ENCODE peak calls at places on chromosomes 6 and 20, in six cellular contexts. One of them, this sample, is unnamed.

GRCh38 chr20:45311589-45312211 is 3.6 kb upstream of the MATN4 start:
- DNase-seq in dermis blood vessel endothelial cell: peak
- DNase-seq in stimulated activated CD4-positive, alpha-beta T cell treated with anti-CD3 and anti-CD28 coated beads, Interleukin-2, amount 100 ng/mL, for 48 hours: peak
- DNase-seq in stromal cell of bone marrow: no peak
- DNase-seq in EH: peak
- DNase-seq in GM13977: peak
- DNase-seq in this sample: peak

GRCh38 chr6:131250121-131250520 is 114.9 kb downstream of the AKAP7 start:
- DNase-seq in dermis blood vessel endothelial cell: peak
- DNase-seq in stimulated activated CD4-positive, alpha-beta T cell treated with anti-CD3 and anti-CD28 coated beads, Interleukin-2, amount 100 ng/mL, for 48 hours: no peak
- DNase-seq in stromal cell of bone marrow: peak
- DNase-seq in EH: peak
- DNase-seq in GM13977: no peak
- DNase-seq in this sample: no peak

GRCh38 chr20:51199920-51200319 is 177.0 kb upstream of the KCNG1 start:
- DNase-seq in dermis blood vessel endothelial cell: no peak
- DNase-seq in stimulated activated CD4-positive, alpha-beta T cell treated with anti-CD3 and anti-CD28 coated beads, Interleukin-2, amount 100 ng/mL, for 48 hours: no peak
- DNase-seq in stromal cell of bone marrow: no peak
- DNase-seq in EH: peak
- DNase-seq in GM13977: no peak
- DNase-seq in this sample: no peak

GRCh38 chr20:60224914-60225313 is 266.7 kb downstream of the CDH26 start:
- DNase-seq in dermis blood vessel endothelial cell: no peak
- DNase-seq in stimulated activated CD4-positive, alpha-beta T cell treated with anti-CD3 and anti-CD28 coated beads, Interleukin-2, amount 100 ng/mL, for 48 hours: no peak
- DNase-seq in stromal cell of bone marrow: no peak
- DNase-seq in EH: peak
- DNase-seq in GM13977: no peak
- DNase-seq in this sample: no peak

GRCh38 chr6:43060034-43060754 is 763 bp downstream of the KLC4 start:
- DNase-seq in dermis blood vessel endothelial cell: no peak
- DNase-seq in stimulated activated CD4-positive, alpha-beta T cell treated with anti-CD3 and anti-CD28 coated beads, Interleukin-2, amount 100 ng/mL, for 48 hours: no peak
- DNase-seq in stromal cell of bone marrow: no peak
- DNase-seq in EH: no peak
- DNase-seq in GM13977: no peak
- DNase-seq in this sample: no peak

GRCh38 chr6:28725890-28726348 is 197.9 kb downstream of the TRIM27 start:
- DNase-seq in dermis blood vessel endothelial cell: no peak
- DNase-seq in stimulated activated CD4-positive, alpha-beta T cell treated with anti-CD3 and anti-CD28 coated beads, Interleukin-2, amount 100 ng/mL, for 48 hours: no peak
- DNase-seq in stromal cell of bone marrow: no peak
- DNase-seq in EH: peak
- DNase-seq in GM13977: no peak
- DNase-seq in this sample: no peak

GRCh38 chr20:46214831-46215488 is 93.3 kb downstream of the CDH22 start:
- DNase-seq in dermis blood vessel endothelial cell: no peak
- DNase-seq in stimulated activated CD4-positive, alpha-beta T cell treated with anti-CD3 and anti-CD28 coated beads, Interleukin-2, amount 100 ng/mL, for 48 hours: no peak
- DNase-seq in stromal cell of bone marrow: no peak
- DNase-seq in EH: peak
- DNase-seq in GM13977: no peak
- DNase-seq in this sample: no peak

GRCh38 chr6:107523054-107523791 is 33.3 kb downstream of the SOBP start:
- DNase-seq in dermis blood vessel endothelial cell: no peak
- DNase-seq in stimulated activated CD4-positive, alpha-beta T cell treated with anti-CD3 and anti-CD28 coated beads, Interleukin-2, amount 100 ng/mL, for 48 hours: no peak
- DNase-seq in stromal cell of bone marrow: no peak
- DNase-seq in EH: no peak
- DNase-seq in GM13977: no peak
- DNase-seq in this sample: no peak

GRCh38 chr20:63002511-63002910 is 4.3 kb downstream of the BHLHE23 start:
- DNase-seq in dermis blood vessel endothelial cell: peak
- DNase-seq in stimulated activated CD4-positive, alpha-beta T cell treated with anti-CD3 and anti-CD28 coated beads, Interleukin-2, amount 100 ng/mL, for 48 hours: no peak
- DNase-seq in stromal cell of bone marrow: no peak
- DNase-seq in EH: no peak
- DNase-seq in GM13977: no peak
- DNase-seq in this sample: no peak

GRCh38 chr20:49748525-49748838 is 34.8 kb upstream of the B4GALT5 start:
- DNase-seq in dermis blood vessel endothelial cell: no peak
- DNase-seq in stimulated activated CD4-positive, alpha-beta T cell treated with anti-CD3 and anti-CD28 coated beads, Interleukin-2, amount 100 ng/mL, for 48 hours: no peak
- DNase-seq in stromal cell of bone marrow: no peak
- DNase-seq in EH: no peak
- DNase-seq in GM13977: no peak
- DNase-seq in this sample: no peak

GRCh38 chr6:76774750-76775396 is 688.4 kb downstream of the HTR1B start:
- DNase-seq in dermis blood vessel endothelial cell: peak
- DNase-seq in stimulated activated CD4-positive, alpha-beta T cell treated with anti-CD3 and anti-CD28 coated beads, Interleukin-2, amount 100 ng/mL, for 48 hours: no peak
- DNase-seq in stromal cell of bone marrow: no peak
- DNase-seq in EH: no peak
- DNase-seq in GM13977: no peak
- DNase-seq in this sample: no peak

GRCh38 chr20:953742-954141 is 37.6 kb upstream of the ANGPT4 start:
- DNase-seq in dermis blood vessel endothelial cell: no peak
- DNase-seq in stimulated activated CD4-positive, alpha-beta T cell treated with anti-CD3 and anti-CD28 coated beads, Interleukin-2, amount 100 ng/mL, for 48 hours: no peak
- DNase-seq in stromal cell of bone marrow: peak
- DNase-seq in EH: peak
- DNase-seq in GM13977: no peak
- DNase-seq in this sample: no peak

GRCh38 chr6:104559435-104560202 is 300.1 kb downstream of the HACE1 start:
- DNase-seq in dermis blood vessel endothelial cell: no peak
- DNase-seq in stimulated activated CD4-positive, alpha-beta T cell treated with anti-CD3 and anti-CD28 coated beads, Interleukin-2, amount 100 ng/mL, for 48 hours: no peak
- DNase-seq in stromal cell of bone marrow: no peak
- DNase-seq in EH: no peak
- DNase-seq in GM13977: no peak
- DNase-seq in this sample: no peak

GRCh38 chr6:157184202-157185015 is 138.9 kb downstream of the TMEM242 start:
- DNase-seq in dermis blood vessel endothelial cell: peak
- DNase-seq in stimulated activated CD4-positive, alpha-beta T cell treated with anti-CD3 and anti-CD28 coated beads, Interleukin-2, amount 100 ng/mL, for 48 hours: peak
- DNase-seq in stromal cell of bone marrow: peak
- DNase-seq in EH: peak
- DNase-seq in GM13977: peak
- DNase-seq in this sample: peak

GRCh38 chr6:88492824-88493223 is 326.7 kb upstream of the CNR1 start:
- DNase-seq in dermis blood vessel endothelial cell: peak
- DNase-seq in stimulated activated CD4-positive, alpha-beta T cell treated with anti-CD3 and anti-CD28 coated beads, Interleukin-2, amount 100 ng/mL, for 48 hours: no peak
- DNase-seq in stromal cell of bone marrow: peak
- DNase-seq in EH: peak
- DNase-seq in GM13977: no peak
- DNase-seq in this sample: no peak

GRCh38 chr20:57195023-57195758 is 71.2 kb downstream of the BMP7 start:
- DNase-seq in dermis blood vessel endothelial cell: no peak
- DNase-seq in stimulated activated CD4-positive, alpha-beta T cell treated with anti-CD3 and anti-CD28 coated beads, Interleukin-2, amount 100 ng/mL, for 48 hours: no peak
- DNase-seq in stromal cell of bone marrow: no peak
- DNase-seq in EH: peak
- DNase-seq in GM13977: no peak
- DNase-seq in this sample: no peak

GRCh38 chr20:54086444-54087134 is 16.2 kb upstream of the BCAS1 start:
- DNase-seq in dermis blood vessel endothelial cell: no peak
- DNase-seq in stimulated activated CD4-positive, alpha-beta T cell treated with anti-CD3 and anti-CD28 coated beads, Interleukin-2, amount 100 ng/mL, for 48 hours: no peak
- DNase-seq in stromal cell of bone marrow: peak
- DNase-seq in EH: peak
- DNase-seq in GM13977: no peak
- DNase-seq in this sample: no peak

GRCh38 chr6:146948790-146949342 is 255.4 kb upstream of the STXBP5 start:
- DNase-seq in dermis blood vessel endothelial cell: no peak
- DNase-seq in stimulated activated CD4-positive, alpha-beta T cell treated with anti-CD3 and anti-CD28 coated beads, Interleukin-2, amount 100 ng/mL, for 48 hours: no peak
- DNase-seq in stromal cell of bone marrow: no peak
- DNase-seq in EH: no peak
- DNase-seq in GM13977: no peak
- DNase-seq in this sample: no peak

GRCh38 chr20:61942526-61942925 is 123.2 kb downstream of the TAF4 start:
- DNase-seq in dermis blood vessel endothelial cell: no peak
- DNase-seq in stimulated activated CD4-positive, alpha-beta T cell treated with anti-CD3 and anti-CD28 coated beads, Interleukin-2, amount 100 ng/mL, for 48 hours: no peak
- DNase-seq in stromal cell of bone marrow: no peak
- DNase-seq in EH: no peak
- DNase-seq in GM13977: no peak
- DNase-seq in this sample: no peak

GRCh38 chr20:17612287-17612974 is 42.6 kb downstream of the DSTN start:
- DNase-seq in dermis blood vessel endothelial cell: peak
- DNase-seq in stimulated activated CD4-positive, alpha-beta T cell treated with anti-CD3 and anti-CD28 coated beads, Interleukin-2, amount 100 ng/mL, for 48 hours: no peak
- DNase-seq in stromal cell of bone marrow: no peak
- DNase-seq in EH: peak
- DNase-seq in GM13977: peak
- DNase-seq in this sample: no peak

GRCh38 chr6:44704240-44705150 is 317.0 kb downstream of the CDC5L start:
- DNase-seq in dermis blood vessel endothelial cell: no peak
- DNase-seq in stimulated activated CD4-positive, alpha-beta T cell treated with anti-CD3 and anti-CD28 coated beads, Interleukin-2, amount 100 ng/mL, for 48 hours: peak
- DNase-seq in stromal cell of bone marrow: no peak
- DNase-seq in EH: no peak
- DNase-seq in GM13977: no peak
- DNase-seq in this sample: no peak

GRCh38 chr6:134230087-134230717 is 87.7 kb downstream of the SGK1 start:
- DNase-seq in dermis blood vessel endothelial cell: peak
- DNase-seq in stimulated activated CD4-positive, alpha-beta T cell treated with anti-CD3 and anti-CD28 coated beads, Interleukin-2, amount 100 ng/mL, for 48 hours: no peak
- DNase-seq in stromal cell of bone marrow: no peak
- DNase-seq in EH: no peak
- DNase-seq in GM13977: no peak
- DNase-seq in this sample: no peak

GRCh38 chr20:57999465-58000111 is 228.9 kb downstream of the ANKRD60 start:
- DNase-seq in dermis blood vessel endothelial cell: peak
- DNase-seq in stimulated activated CD4-positive, alpha-beta T cell treated with anti-CD3 and anti-CD28 coated beads, Interleukin-2, amount 100 ng/mL, for 48 hours: no peak
- DNase-seq in stromal cell of bone marrow: no peak
- DNase-seq in EH: no peak
- DNase-seq in GM13977: no peak
- DNase-seq in this sample: no peak

GRCh38 chr20:36571564-36572504 is 1.6 kb upstream of the TGIF2 start:
- DNase-seq in dermis blood vessel endothelial cell: no peak
- DNase-seq in stimulated activated CD4-positive, alpha-beta T cell treated with anti-CD3 and anti-CD28 coated beads, Interleukin-2, amount 100 ng/mL, for 48 hours: no peak
- DNase-seq in stromal cell of bone marrow: no peak
- DNase-seq in EH: no peak
- DNase-seq in GM13977: no peak
- DNase-seq in this sample: no peak

GRCh38 chr20:57408131-57408530 is 16.9 kb downstream of the RBM38 start:
- DNase-seq in dermis blood vessel endothelial cell: no peak
- DNase-seq in stimulated activated CD4-positive, alpha-beta T cell treated with anti-CD3 and anti-CD28 coated beads, Interleukin-2, amount 100 ng/mL, for 48 hours: no peak
- DNase-seq in stromal cell of bone marrow: no peak
- DNase-seq in EH: no peak
- DNase-seq in GM13977: no peak
- DNase-seq in this sample: no peak

GRCh38 chr20:4555188-4555893 is 166.4 kb upstream of the PRND start:
- DNase-seq in dermis blood vessel endothelial cell: peak
- DNase-seq in stimulated activated CD4-positive, alpha-beta T cell treated with anti-CD3 and anti-CD28 coated beads, Interleukin-2, amount 100 ng/mL, for 48 hours: no peak
- DNase-seq in stromal cell of bone marrow: no peak
- DNase-seq in EH: peak
- DNase-seq in GM13977: no peak
- DNase-seq in this sample: no peak

GRCh38 chr6:106339334-106340029 is 13.9 kb upstream of the ATG5 start:
- DNase-seq in dermis blood vessel endothelial cell: peak
- DNase-seq in stimulated activated CD4-positive, alpha-beta T cell treated with anti-CD3 and anti-CD28 coated beads, Interleukin-2, amount 100 ng/mL, for 48 hours: peak
- DNase-seq in stromal cell of bone marrow: peak
- DNase-seq in EH: peak
- DNase-seq in GM13977: peak
- DNase-seq in this sample: peak

GRCh38 chr20:38043512-38044300 is 10.2 kb downstream of the RPRD1B start:
- DNase-seq in dermis blood vessel endothelial cell: peak
- DNase-seq in stimulated activated CD4-positive, alpha-beta T cell treated with anti-CD3 and anti-CD28 coated beads, Interleukin-2, amount 100 ng/mL, for 48 hours: peak
- DNase-seq in stromal cell of bone marrow: peak
- DNase-seq in EH: peak
- DNase-seq in GM13977: no peak
- DNase-seq in this sample: no peak

GRCh38 chr20:25361287-25361683 is 29.4 kb downstream of the ABHD12 start:
- DNase-seq in dermis blood vessel endothelial cell: peak
- DNase-seq in stimulated activated CD4-positive, alpha-beta T cell treated with anti-CD3 and anti-CD28 coated beads, Interleukin-2, amount 100 ng/mL, for 48 hours: no peak
- DNase-seq in stromal cell of bone marrow: no peak
- DNase-seq in EH: peak
- DNase-seq in GM13977: no peak
- DNase-seq in this sample: no peak

GRCh38 chr20:57618091-57618765 is 2.0 kb downstream of the ZBP1 start:
- DNase-seq in dermis blood vessel endothelial cell: peak
- DNase-seq in stimulated activated CD4-positive, alpha-beta T cell treated with anti-CD3 and anti-CD28 coated beads, Interleukin-2, amount 100 ng/mL, for 48 hours: no peak
- DNase-seq in stromal cell of bone marrow: no peak
- DNase-seq in EH: no peak
- DNase-seq in GM13977: no peak
- DNase-seq in this sample: no peak

GRCh38 chr6:111995409-111995808 is 58.5 kb upstream of the CCN6 start:
- DNase-seq in dermis blood vessel endothelial cell: no peak
- DNase-seq in stimulated activated CD4-positive, alpha-beta T cell treated with anti-CD3 and anti-CD28 coated beads, Interleukin-2, amount 100 ng/mL, for 48 hours: no peak
- DNase-seq in stromal cell of bone marrow: no peak
- DNase-seq in EH: peak
- DNase-seq in GM13977: no peak
- DNase-seq in this sample: no peak

GRCh38 chr6:160999508-160999907 is 7.9 kb downstream of the MAP3K4 start:
- DNase-seq in dermis blood vessel endothelial cell: no peak
- DNase-seq in stimulated activated CD4-positive, alpha-beta T cell treated with anti-CD3 and anti-CD28 coated beads, Interleukin-2, amount 100 ng/mL, for 48 hours: no peak
- DNase-seq in stromal cell of bone marrow: no peak
- DNase-seq in EH: no peak
- DNase-seq in GM13977: no peak
- DNase-seq in this sample: no peak

GRCh38 chr6:25359191-25359861 is 80.2 kb downstream of the CARMIL1 start:
- DNase-seq in dermis blood vessel endothelial cell: no peak
- DNase-seq in stimulated activated CD4-positive, alpha-beta T cell treated with anti-CD3 and anti-CD28 coated beads, Interleukin-2, amount 100 ng/mL, for 48 hours: no peak
- DNase-seq in stromal cell of bone marrow: peak
- DNase-seq in EH: peak
- DNase-seq in GM13977: no peak
- DNase-seq in this sample: no peak

GRCh38 chr20:10218536-10219451 is at the start of gene SNAP25:
- DNase-seq in dermis blood vessel endothelial cell: peak
- DNase-seq in stimulated activated CD4-positive, alpha-beta T cell treated with anti-CD3 and anti-CD28 coated beads, Interleukin-2, amount 100 ng/mL, for 48 hours: no peak
- DNase-seq in stromal cell of bone marrow: peak
- DNase-seq in EH: peak
- DNase-seq in GM13977: peak
- DNase-seq in this sample: no peak

GRCh38 chr6:49556429-49556837 is 6.0 kb downstream of the C6orf141 start:
- DNase-seq in dermis blood vessel endothelial cell: peak
- DNase-seq in stimulated activated CD4-positive, alpha-beta T cell treated with anti-CD3 and anti-CD28 coated beads, Interleukin-2, amount 100 ng/mL, for 48 hours: no peak
- DNase-seq in stromal cell of bone marrow: peak
- DNase-seq in EH: peak
- DNase-seq in GM13977: no peak
- DNase-seq in this sample: no peak

GRCh38 chr6:105896052-105896820 is 189.9 kb upstream of the PRDM1 start:
- DNase-seq in dermis blood vessel endothelial cell: no peak
- DNase-seq in stimulated activated CD4-positive, alpha-beta T cell treated with anti-CD3 and anti-CD28 coated beads, Interleukin-2, amount 100 ng/mL, for 48 hours: no peak
- DNase-seq in stromal cell of bone marrow: no peak
- DNase-seq in EH: no peak
- DNase-seq in GM13977: no peak
- DNase-seq in this sample: no peak

GRCh38 chr20:22303523-22303922 is 280.8 kb downstream of the FOXA2 start:
- DNase-seq in dermis blood vessel endothelial cell: no peak
- DNase-seq in stimulated activated CD4-positive, alpha-beta T cell treated with anti-CD3 and anti-CD28 coated beads, Interleukin-2, amount 100 ng/mL, for 48 hours: no peak
- DNase-seq in stromal cell of bone marrow: no peak
- DNase-seq in EH: no peak
- DNase-seq in GM13977: no peak
- DNase-seq in this sample: no peak

GRCh38 chr6:111631018-111631417 is 25.3 kb upstream of the TRAF3IP2 start:
- DNase-seq in dermis blood vessel endothelial cell: peak
- DNase-seq in stimulated activated CD4-positive, alpha-beta T cell treated with anti-CD3 and anti-CD28 coated beads, Interleukin-2, amount 100 ng/mL, for 48 hours: no peak
- DNase-seq in stromal cell of bone marrow: no peak
- DNase-seq in EH: no peak
- DNase-seq in GM13977: no peak
- DNase-seq in this sample: no peak

GRCh38 chr6:12578751-12579150 is 137.8 kb upstream of the PHACTR1 start:
- DNase-seq in dermis blood vessel endothelial cell: no peak
- DNase-seq in stimulated activated CD4-positive, alpha-beta T cell treated with anti-CD3 and anti-CD28 coated beads, Interleukin-2, amount 100 ng/mL, for 48 hours: no peak
- DNase-seq in stromal cell of bone marrow: no peak
- DNase-seq in EH: peak
- DNase-seq in GM13977: no peak
- DNase-seq in this sample: no peak